ENCODE peak calls at places on chromosomes 16 and 17, in eight cellular contexts. V, X, I, F, O, H, J and T are unnamed samples.

GRCh38 chr16:85069171-85069570 is 41.6 kb downstream of the KIAA0513 start:
- DNase-seq in V (no peak), X (no peak), I (no peak), F (no peak), O (no peak), H (no peak), J (no peak), T (no peak)

GRCh38 chr17:79572136-79572915 is 38.5 kb downstream of the RBFOX3 start:
- DNase-seq in V (no peak), X (no peak), I (no peak), F (no peak), O (no peak), H (no peak), J (no peak), T (no peak)

GRCh38 chr16:54928016-54928356 is 2.7 kb upstream of the IRX5 start:
- DNase-seq in V (no peak), X (no peak), I (no peak), F (no peak), O (no peak), H (no peak), J (peak), T (no peak)

GRCh38 chr17:40433551-40434384 is 9.5 kb upstream of the IGFBP4 start:
- DNase-seq in V (peak), X (no peak), I (no peak), F (no peak), O (peak), H (no peak), J (no peak), T (no peak)

GRCh38 chr17:2138318-2138717 is 83.4 kb downstream of the HIC1 start:
- DNase-seq in V (no peak), X (no peak), I (no peak), F (peak), O (no peak), H (peak), J (no peak), T (peak)

GRCh38 chr17:32894245-32894644 is 17.3 kb upstream of the MYO1D start:
- DNase-seq in V (no peak), X (no peak), I (no peak), F (peak), O (no peak), H (no peak), J (no peak), T (no peak)

GRCh38 chr16:67708368-67708771 is 10.7 kb downstream of the GFOD2 start:
- DNase-seq in V (no peak), X (no peak), I (no peak), F (peak), O (no peak), H (no peak), J (peak), T (no peak)

GRCh38 chr17:64005734-64006167 is 7.6 kb downstream of the PRR29 start:
- DNase-seq in V (peak), X (peak), I (no peak), F (no peak), O (peak), H (no peak), J (no peak), T (no peak)

GRCh38 chr17:12624221-12624620 is 41.5 kb upstream of the MYOCD start:
- DNase-seq in V (no peak), X (no peak), I (no peak), F (no peak), O (no peak), H (no peak), J (peak), T (no peak)

GRCh38 chr17:79038545-79039135 is 14.7 kb downstream of the C1QTNF1 start:
- DNase-seq in V (peak), X (peak), I (peak), F (peak), O (peak), H (no peak), J (peak), T (no peak)

GRCh38 chr17:7321466-7321865 is 6.3 kb upstream of the GPS2 start:
- DNase-seq in V (no peak), X (no peak), I (no peak), F (no peak), O (no peak), H (no peak), J (no peak), T (no peak)

GRCh38 chr16:21199607-21200218 is 11.7 kb downstream of the ZP2 start:
- DNase-seq in V (no peak), X (no peak), I (no peak), F (no peak), O (no peak), H (no peak), J (no peak), T (no peak)

GRCh38 chr16:21194771-21195301 is 16.5 kb downstream of the ZP2 start:
- DNase-seq in V (no peak), X (no peak), I (no peak), F (peak), O (no peak), H (no peak), J (peak), T (no peak)

GRCh38 chr16:21197115-21197514 is 14.3 kb downstream of the ZP2 start:
- DNase-seq in V (no peak), X (no peak), I (no peak), F (no peak), O (no peak), H (no peak), J (no peak), T (no peak)

GRCh38 chr16:21203155-21203797 is 8.1 kb downstream of the ZP2 start:
- DNase-seq in V (no peak), X (no peak), I (no peak), F (no peak), O (no peak), H (no peak), J (no peak), T (no peak)

DNA sequence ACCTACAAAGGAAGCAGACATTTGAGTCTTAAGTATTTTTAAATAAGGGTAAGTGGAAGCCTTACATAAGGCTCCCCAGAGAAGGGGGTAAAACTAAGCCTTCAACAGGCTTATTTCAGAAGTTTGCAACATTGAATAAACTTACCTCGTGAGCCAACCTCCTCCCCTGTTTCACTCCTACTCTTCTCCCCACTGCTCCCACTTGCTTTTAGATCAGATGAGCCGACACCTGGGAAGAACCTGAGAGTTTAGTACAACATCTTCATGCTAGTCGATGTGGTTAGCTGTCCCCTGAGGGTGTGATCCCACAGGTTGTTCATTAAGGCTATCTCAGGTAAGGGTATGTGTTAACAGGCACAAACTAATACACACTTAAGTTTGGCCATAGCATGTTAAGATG is 13.8 kb downstream of the ZP2 start:
- DNase-seq in V (no peak), X (no peak), I (no peak), F (no peak), O (no peak), H (no peak), J (no peak), T (no peak)
- TF ChIP-seq CTCF in V (no peak), X (no peak), I (no peak), F (no peak), O (no peak), H (no peak), J (no peak), T (no peak)

DNA sequence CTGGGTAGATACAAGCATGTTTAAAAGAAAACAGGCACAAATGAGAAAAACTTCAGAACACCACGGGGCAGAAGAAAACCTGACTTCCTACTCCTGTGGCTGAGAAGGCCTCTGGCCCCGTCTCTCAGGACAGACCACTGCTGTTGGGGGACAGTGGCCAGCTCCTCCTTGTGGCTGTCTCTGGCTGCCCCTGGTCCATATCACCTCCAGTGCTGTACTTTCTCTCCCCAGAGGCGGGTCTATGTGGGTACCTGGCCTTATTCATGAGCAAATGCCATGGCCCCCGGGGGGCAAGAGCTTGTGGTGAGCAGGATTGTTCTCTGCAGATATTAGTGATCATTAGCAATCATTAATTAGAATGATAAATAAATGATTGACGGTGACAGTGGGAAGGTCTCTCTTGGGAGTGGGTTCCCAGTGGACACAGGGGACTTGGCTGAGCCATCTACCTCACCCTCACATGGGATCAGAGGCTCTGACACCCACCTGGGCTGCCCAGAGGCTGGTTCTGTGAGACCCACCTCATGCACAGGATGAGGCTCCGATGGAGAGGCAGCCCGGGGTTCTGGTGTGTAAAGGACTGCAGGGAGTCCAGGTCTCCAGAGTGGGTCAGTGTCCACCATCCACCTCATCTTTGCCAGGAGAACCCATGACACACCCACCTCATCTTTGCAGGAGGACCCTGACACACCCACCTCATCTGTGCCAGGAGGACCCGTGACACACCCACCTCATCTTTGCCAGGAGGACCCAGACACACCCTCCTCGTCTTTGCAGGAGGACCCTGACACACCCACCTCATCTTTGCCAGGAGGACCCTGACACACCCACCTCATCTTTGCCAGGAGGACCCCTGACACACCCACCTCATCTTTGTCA is 30.6 kb upstream of the CBFA2T3 start:
- DNase-seq in V (no peak), X (no peak), I (no peak), F (no peak), O (no peak), H (no peak), J (no peak), T (no peak)
- TF ChIP-seq CTCF in V (no peak), X (no peak), I (no peak), F (no peak), O (no peak), H (no peak), J (no peak), T (no peak)

GRCh38 chr17:51852603-51853002 is 305.9 kb downstream of the CA10 start:
- DNase-seq in V (no peak), X (no peak), I (no peak), F (no peak), O (no peak), H (no peak), J (no peak), T (no peak)

GRCh38 chr17:51846561-51846960 is 312.0 kb downstream of the CA10 start:
- DNase-seq in V (no peak), X (no peak), I (no peak), F (no peak), O (no peak), H (no peak), J (no peak), T (no peak)

GRCh38 chr17:51853857-51854256 is 304.7 kb downstream of the CA10 start:
- DNase-seq in V (no peak), X (no peak), I (no peak), F (no peak), O (no peak), H (no peak), J (no peak), T (no peak)

GRCh38 chr17:51848451-51848850 is 310.1 kb downstream of the CA10 start:
- DNase-seq in V (no peak), X (no peak), I (peak), F (no peak), O (no peak), H (no peak), J (no peak), T (no peak)

GRCh38 chr17:51850206-51850605 is 308.3 kb downstream of the CA10 start:
- DNase-seq in V (no peak), X (no peak), I (no peak), F (no peak), O (no peak), H (no peak), J (no peak), T (no peak)
- TF ChIP-seq CTCF in V (no peak), X (no peak), I (no peak), F (no peak), O (no peak), H (no peak), J (no peak), T (no peak)

DNA sequence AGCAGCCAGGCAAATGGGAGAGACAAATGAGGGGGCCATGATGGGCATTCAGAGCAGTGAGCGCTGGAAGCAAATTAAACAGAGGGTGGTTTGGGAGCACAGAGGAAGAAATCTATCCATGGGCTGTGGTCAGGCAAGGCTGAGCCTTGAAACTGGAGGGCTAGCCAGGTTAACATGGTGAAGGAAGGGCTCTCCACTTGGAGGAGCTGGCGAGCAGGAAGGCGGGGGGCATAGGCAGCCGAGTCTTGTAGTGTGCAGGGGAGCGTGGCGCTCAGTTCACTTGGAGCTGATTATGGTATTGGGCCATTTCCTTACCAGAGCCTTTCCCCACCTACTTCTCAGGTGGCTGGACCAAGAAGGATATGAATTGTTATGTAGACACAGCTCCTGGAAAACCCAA is 189.7 kb downstream of the SNX29 start:
- DNase-seq in V (no peak), X (no peak), I (no peak), F (no peak), O (no peak), H (no peak), J (no peak), T (no peak)
- TF ChIP-seq CTCF in V (no peak), X (no peak), I (no peak), F (no peak), O (no peak), H (no peak), J (no peak), T (no peak)

GRCh38 chr17:35557353-35557752 is 3.3 kb downstream of the SLFN14 start:
- DNase-seq in V (no peak), X (no peak), I (no peak), F (no peak), O (no peak), H (no peak), J (no peak), T (no peak)

GRCh38 chr17:35553310-35553709 is 7.3 kb downstream of the SLFN14 start:
- DNase-seq in V (no peak), X (no peak), I (no peak), F (no peak), O (no peak), H (no peak), J (no peak), T (no peak)

GRCh38 chr17:35559495-35559894 is 1.1 kb downstream of the SLFN14 start:
- DNase-seq in V (no peak), X (no peak), I (no peak), F (no peak), O (no peak), H (no peak), J (no peak), T (no peak)

GRCh38 chr17:35554668-35555067 is 6.0 kb downstream of the SLFN14 start:
- DNase-seq in V (no peak), X (no peak), I (no peak), F (no peak), O (no peak), H (no peak), J (no peak), T (no peak)

GRCh38 chr17:35555695-35556094 is 4.9 kb downstream of the SLFN14 start:
- DNase-seq in V (no peak), X (no peak), I (no peak), F (no peak), O (no peak), H (no peak), J (no peak), T (no peak)
- TF ChIP-seq CTCF in V (no peak), X (no peak), I (no peak), F (peak), O (peak), H (no peak), J (peak), T (no peak)

DNA sequence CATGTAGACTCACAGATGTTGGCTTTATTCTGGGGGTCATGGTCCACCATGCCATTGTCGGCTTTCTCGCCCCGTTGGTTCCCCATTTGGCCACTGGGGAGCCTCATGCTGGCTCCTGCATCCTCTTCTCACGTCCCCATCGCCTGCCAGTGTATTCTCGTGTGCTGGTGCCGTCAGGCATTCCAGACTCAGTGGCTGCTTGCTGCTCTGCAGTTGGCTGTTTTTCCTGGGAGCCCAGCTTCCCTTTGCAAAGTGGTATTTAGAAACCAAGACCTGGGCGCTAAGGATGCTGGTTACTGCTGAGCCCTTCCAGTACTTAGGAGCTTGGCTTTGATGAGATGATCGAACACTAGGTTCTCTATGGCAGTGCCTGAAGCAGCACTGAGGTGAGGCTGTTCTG is 19.1 kb downstream of the CRAMP1 start:
- DNase-seq in V (no peak), X (no peak), I (no peak), F (no peak), O (no peak), H (no peak), J (no peak), T (no peak)
- TF ChIP-seq CTCF in V (no peak), X (no peak), I (no peak), F (no peak), O (no peak), H (no peak), J (no peak), T (no peak)

DNA sequence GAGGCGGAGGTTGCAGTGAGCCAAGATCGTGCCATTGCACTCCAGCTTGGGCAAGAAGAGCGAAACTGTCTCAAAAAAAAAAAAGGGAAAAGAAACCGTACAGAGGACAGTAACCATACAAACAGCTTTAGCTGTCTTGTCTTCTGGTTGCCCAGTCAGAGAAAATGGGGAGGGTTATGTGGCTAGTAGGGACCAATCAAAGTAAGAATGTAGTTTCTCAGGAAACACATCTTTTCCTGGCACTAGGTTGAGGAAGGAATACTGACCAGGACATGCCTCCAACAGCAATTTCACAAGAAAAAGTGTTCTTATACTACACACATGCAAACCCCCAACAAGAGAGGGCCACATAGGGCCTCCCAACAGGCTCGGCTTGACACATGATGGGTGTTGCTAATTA is 2.1 kb downstream of the MIF4GD start:
- DNase-seq in V (no peak), X (no peak), I (no peak), F (no peak), O (no peak), H (no peak), J (no peak), T (no peak)
- TF ChIP-seq CTCF in V (no peak), X (no peak), I (no peak), F (no peak), O (no peak), H (no peak), J (no peak), T (no peak)

DNA sequence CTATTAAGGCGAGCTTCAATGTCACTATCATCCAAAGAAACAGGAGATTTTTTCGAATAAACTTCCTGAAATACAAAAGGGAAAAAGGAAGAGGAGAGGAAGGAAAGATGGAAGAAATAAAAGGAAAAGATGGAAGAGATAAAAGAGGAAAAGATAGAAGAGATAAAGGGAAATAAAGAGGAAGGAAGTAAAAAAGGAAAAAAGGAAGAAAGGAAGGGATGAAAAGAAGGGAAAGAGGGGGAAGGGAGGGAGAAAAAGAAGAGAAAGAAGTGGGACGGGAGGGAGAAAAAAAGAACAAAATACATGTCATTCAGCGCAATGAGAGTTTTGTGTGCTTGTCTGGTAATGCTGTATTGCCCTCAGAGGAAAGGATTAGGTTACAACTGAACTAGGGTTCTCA is 62.2 kb downstream of the CEP112 start:
- DNase-seq in V (no peak), X (no peak), I (no peak), F (no peak), O (no peak), H (no peak), J (no peak), T (no peak)
- TF ChIP-seq CTCF in V (no peak), X (no peak), I (no peak), F (no peak), O (no peak), H (no peak), J (no peak), T (no peak)